ENCODE peak calls at places on chromosomes 4 and X, in nine cellular contexts. H, I, P, V, X, G, R, N and S are unnamed samples.

GRCh38 chrX:39814391-39814790 is 283.4 kb downstream of the BCOR start:
- DNase-seq in H (no peak), I (peak), P (peak), V (no peak), X (peak), G (no peak), R (peak), N (peak), S (peak)

GRCh38 chrX:72026341-72027023 is 105.2 kb downstream of the RTL5 start:
- DNase-seq in H (no peak), I (no peak), P (no peak), V (no peak), X (peak), G (no peak), R (no peak), N (no peak), S (no peak)

GRCh38 chr4:14787894-14788293 is 214.4 kb upstream of the CPEB2 start:
- DNase-seq in H (no peak), I (no peak), P (no peak), V (peak), X (peak), G (peak), R (peak), N (peak), S (no peak)

GRCh38 chr4:166673911-166674310 is 560.4 kb downstream of the SPOCK3 start:
- DNase-seq in H (no peak), I (no peak), P (no peak), V (no peak), X (no peak), G (no peak), R (no peak), N (no peak), S (no peak)

GRCh38 chrX:133461226-133461625 is 45.9 kb upstream of the GPC4 start:
- DNase-seq in H (no peak), I (no peak), P (no peak), V (no peak), X (no peak), G (no peak), R (no peak), N (no peak), S (no peak)

GRCh38 chr4:85836588-85836987 is 361.6 kb downstream of the ARHGAP24 start:
- DNase-seq in H (no peak), I (no peak), P (no peak), V (no peak), X (no peak), G (no peak), R (no peak), N (no peak), S (no peak)

GRCh38 chr4:130306566-130306965 is 1210.6 kb downstream of the C4orf33 start:
- DNase-seq in H (no peak), I (no peak), P (no peak), V (no peak), X (no peak), G (no peak), R (no peak), N (peak), S (no peak)

GRCh38 chrX:150184487-150184886 is 178.6 kb upstream of the MAMLD1 start:
- DNase-seq in H (no peak), I (no peak), P (no peak), V (peak), X (no peak), G (no peak), R (no peak), N (no peak), S (no peak)

GRCh38 chr4:180947421-180947820 is 1295.8 kb upstream of the TENM3 start:
- DNase-seq in H (no peak), I (no peak), P (no peak), V (peak), X (peak), G (no peak), R (no peak), N (peak), S (no peak)

GRCh38 chr4:185202984-185203379 is 818 bp downstream of the CFAP97 start:
- DNase-seq in H (no peak), I (no peak), P (no peak), V (no peak), X (no peak), G (no peak), R (no peak), N (no peak), S (no peak)

GRCh38 chrX:40244980-40245379 is 147.2 kb upstream of the BCOR start:
- DNase-seq in H (no peak), I (no peak), P (no peak), V (no peak), X (peak), G (no peak), R (no peak), N (no peak), S (no peak)

GRCh38 chr4:108830509-108831244 is 67.8 kb upstream of the ETNPPL start:
- DNase-seq in H (no peak), I (no peak), P (no peak), V (no peak), X (peak), G (no peak), R (no peak), N (peak), S (no peak)

GRCh38 chr4:140108713-140109230 is 45.2 kb downstream of the MAML3 start:
- DNase-seq in H (no peak), I (no peak), P (no peak), V (peak), X (no peak), G (no peak), R (no peak), N (no peak), S (no peak)

GRCh38 chrX:139211568-139212182 is 318.9 kb upstream of the F9 start:
- DNase-seq in H (no peak), I (no peak), P (no peak), V (no peak), X (no peak), G (no peak), R (no peak), N (no peak), S (no peak)

GRCh38 chrX:119636419-119636818 is 30.2 kb upstream of the NKRF start:
- DNase-seq in H (no peak), I (no peak), P (no peak), V (no peak), X (no peak), G (no peak), R (no peak), N (no peak), S (no peak)

GRCh38 chr4:24013666-24014422 is 124.0 kb upstream of the PPARGC1A start:
- DNase-seq in H (no peak), I (no peak), P (no peak), V (no peak), X (no peak), G (no peak), R (no peak), N (no peak), S (no peak)

GRCh38 chr4:30920043-30920442 is 199.9 kb downstream of the PCDH7 start:
- DNase-seq in H (no peak), I (no peak), P (no peak), V (no peak), X (no peak), G (no peak), R (no peak), N (no peak), S (no peak)